ENCODE peak calls at places on chromosomes 4 and X, in four cellular contexts. X is MV-4-11; S is ovary; P is naive thymus-derived CD8-positive, alpha-beta T cell. Y is an unnamed sample.

GRCh38 chr4:53706422-53707032 is 115.2 kb upstream of the LNX1 start:
- DNase-seq in X (peak), S (no peak), P (no peak), Y (no peak)

GRCh38 chr4:73609688-73610087 is 10.5 kb downstream of the RASSF6 start:
- DNase-seq in X (no peak), S (no peak), P (no peak), Y (no peak)

GRCh38 chr4:24470681-24471622 is 113.4 kb downstream of the DHX15 start:
- DNase-seq in X (no peak), P (no peak), S (peak), Y (peak)

GRCh38 chr4:43619219-43619618 is 726.7 kb downstream of the GRXCR1 start:
- DNase-seq in S (no peak), X (no peak), P (no peak), Y (no peak)

GRCh38 chr4:75821966-75822365 is 80.3 kb downstream of the PPEF2 start:
- DNase-seq in X (no peak), S (no peak), P (no peak), Y (no peak)

GRCh38 chrX:46686003-46686645 is 72.8 kb downstream of the SLC9A7 start:
- DNase-seq in S (no peak), X (peak), P (no peak), Y (no peak)

GRCh38 chr4:12137556-12137955 is 708.9 kb upstream of the HS3ST1 start:
- DNase-seq in S (no peak), X (no peak), P (no peak), Y (no peak)

GRCh38 chrX:107684956-107685385 is 56.7 kb downstream of the PRPS1 start:
- DNase-seq in S (peak), X (peak), P (no peak), Y (peak)

GRCh38 chrX:29466441-29466840 is 748.9 kb upstream of the MAGEB2 start:
- DNase-seq in X (no peak), S (no peak), P (no peak), Y (no peak)

GRCh38 chr4:156974264-156974663 is 2.7 kb upstream of the PDGFC start:
- DNase-seq in S (no peak), P (no peak), X (no peak), Y (no peak)

GRCh38 chr4:182869697-182870096 is 47.5 kb downstream of the DCTD start:
- DNase-seq in S (no peak), P (no peak), X (peak), Y (no peak)

Y was measured in heart left ventricle.